ENCODE peak calls at places on chromosomes 1 and 21, in ten cellular contexts. Y, I, V, G, K, L, B, D, J and F are unnamed samples.

GRCh38 chr21:34602061-34602460 is 12.9 kb downstream of the RCAN1 start:
- DNase-seq in Y (no peak), I (no peak), V (no peak), G (no peak), K (no peak), L (no peak), B (no peak), D (no peak), J (no peak), F (no peak)

GRCh38 chr1:180611016-180611930 is 20.5 kb upstream of the XPR1 start:
- DNase-seq in Y (no peak), I (peak), V (no peak), G (no peak), K (peak), L (peak), B (no peak), D (no peak), J (no peak), F (no peak)

GRCh38 chr1:37513795-37514349 is 694 bp downstream of the MEAF6 start:
- DNase-seq in Y (peak), I (no peak), V (peak), G (peak), K (no peak), L (no peak), B (no peak), D (no peak), J (no peak), F (no peak)

GRCh38 chr1:208510192-208510952 is 266.2 kb upstream of the PLXNA2 start:
- DNase-seq in Y (no peak), I (peak), V (no peak), G (no peak), K (no peak), L (no peak), B (no peak), D (no peak), J (no peak), F (no peak)

GRCh38 chr1:239914827-239915231 is 176.9 kb upstream of the FMN2 start:
- DNase-seq in Y (no peak), I (peak), V (no peak), G (no peak), K (no peak), L (peak), B (no peak), D (no peak), J (no peak), F (no peak)

GRCh38 chr1:25257176-25257575 is 9.9 kb upstream of the RSRP1 start:
- DNase-seq in Y (no peak), I (no peak), V (no peak), G (no peak), K (no peak), L (peak), B (no peak), D (no peak), J (no peak), F (no peak)

GRCh38 chr1:57976218-57976617 is 552.4 kb upstream of the DAB1 start:
- DNase-seq in Y (no peak), I (no peak), V (no peak), G (no peak), K (no peak), L (no peak), B (no peak), D (no peak), J (no peak), F (no peak)

GRCh38 chr1:227945891-227946623 is 1.7 kb downstream of the WNT9A start:
- DNase-seq in Y (peak), I (peak), V (peak), G (no peak), K (peak), L (peak), B (peak), D (peak), J (no peak), F (peak)

GRCh38 chr1:109499661-109500536 is 6.0 kb downstream of the CYB561D1 start:
- DNase-seq in Y (peak), I (peak), V (peak), G (peak), K (peak), L (peak), B (no peak), D (no peak), J (no peak), F (no peak)

GRCh38 chr21:14321042-14321441 is 61.9 kb downstream of the HSPA13 start:
- DNase-seq in Y (no peak), I (no peak), V (no peak), G (no peak), K (no peak), L (peak), B (no peak), D (no peak), J (no peak), F (no peak)

GRCh38 chr21:43921979-43922945 is 57.2 kb downstream of the AGPAT3 start:
- DNase-seq in Y (no peak), I (no peak), V (no peak), G (peak), K (no peak), L (peak), B (no peak), D (no peak), J (no peak), F (no peak)

GRCh38 chr1:8437286-8437685 is 119.4 kb downstream of the SLC45A1 start:
- DNase-seq in Y (no peak), I (no peak), V (no peak), G (no peak), K (no peak), L (no peak), B (no peak), D (no peak), J (no peak), F (no peak)

GRCh38 chr1:151728151-151728711 is 6.9 kb downstream of the RIIAD1 start:
- DNase-seq in Y (no peak), I (peak), V (peak), G (no peak), K (no peak), L (peak), B (peak), D (peak), J (no peak), F (no peak)

GRCh38 chr21:21624674-21625073 is 626.5 kb downstream of the NCAM2 start:
- DNase-seq in Y (no peak), I (peak), V (no peak), G (no peak), K (no peak), L (peak), B (no peak), D (no peak), J (no peak), F (no peak)

GRCh38 chr1:112465122-112465521 is 43.6 kb upstream of the WNT2B start:
- DNase-seq in Y (no peak), I (peak), V (no peak), G (no peak), K (no peak), L (peak), B (no peak), D (no peak), J (no peak), F (no peak)

GRCh38 chr1:1621682-1622577 is 6.6 kb downstream of the MIB2 start:
- DNase-seq in Y (no peak), I (no peak), V (no peak), G (no peak), K (no peak), L (peak), B (peak), D (no peak), J (no peak), F (no peak)

GRCh38 chr1:221972262-221973235 is 230.7 kb upstream of the DUSP10 start:
- DNase-seq in Y (no peak), I (no peak), V (no peak), G (no peak), K (no peak), L (no peak), B (no peak), D (no peak), J (no peak), F (no peak)

GRCh38 chr1:109802136-109802900 is 38.6 kb upstream of the EPS8L3 start:
- DNase-seq in Y (peak), I (no peak), V (no peak), G (peak), K (peak), L (no peak), B (peak), D (no peak), J (no peak), F (peak)

DNA sequence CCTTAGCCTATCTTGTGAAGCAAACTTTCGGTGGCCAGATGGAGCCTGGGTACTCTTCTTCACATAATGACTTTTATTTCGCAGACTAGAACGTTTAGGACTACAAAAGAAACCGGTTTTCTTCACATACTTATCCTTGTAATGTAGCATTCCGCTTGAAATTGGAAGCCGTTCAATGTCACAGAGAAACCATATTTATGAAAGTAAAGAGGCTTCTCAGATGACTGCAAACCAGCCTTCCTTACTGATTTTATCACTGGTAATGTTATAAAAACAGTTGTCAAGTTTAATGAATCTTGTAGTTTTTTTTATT is 94.1 kb downstream of the PPIAL4G start:
- DNase-seq in Y (no peak), I (no peak), V (no peak), G (no peak), K (no peak), L (no peak), B (no peak), D (no peak), J (no peak), F (no peak)
- H3K4me3 ChIP-seq in Y (peak), I (no peak), V (no peak), G (peak), K (peak), L (peak), B (peak), D (peak), J (peak), F (peak)

GRCh38 chr1:226643167-226643566 is 94.6 kb downstream of the STUM start:
- DNase-seq in Y (no peak), I (peak), V (no peak), G (peak), K (no peak), L (peak), B (peak), D (peak), J (no peak), F (no peak)

GRCh38 chr1:226643701-226644540 is 95.2 kb downstream of the ITPKB start:
- DNase-seq in Y (no peak), I (no peak), V (no peak), G (peak), K (peak), L (no peak), B (peak), D (peak), J (no peak), F (no peak)

GRCh38 chr1:226641671-226642231 is 93.2 kb downstream of the STUM start:
- DNase-seq in Y (no peak), I (no peak), V (no peak), G (no peak), K (peak), L (no peak), B (peak), D (peak), J (no peak), F (no peak)

GRCh38 chr1:226640737-226641136 is 92.2 kb downstream of the STUM start:
- DNase-seq in Y (no peak), I (no peak), V (no peak), G (no peak), K (no peak), L (no peak), B (peak), D (peak), J (no peak), F (no peak)

DNA sequence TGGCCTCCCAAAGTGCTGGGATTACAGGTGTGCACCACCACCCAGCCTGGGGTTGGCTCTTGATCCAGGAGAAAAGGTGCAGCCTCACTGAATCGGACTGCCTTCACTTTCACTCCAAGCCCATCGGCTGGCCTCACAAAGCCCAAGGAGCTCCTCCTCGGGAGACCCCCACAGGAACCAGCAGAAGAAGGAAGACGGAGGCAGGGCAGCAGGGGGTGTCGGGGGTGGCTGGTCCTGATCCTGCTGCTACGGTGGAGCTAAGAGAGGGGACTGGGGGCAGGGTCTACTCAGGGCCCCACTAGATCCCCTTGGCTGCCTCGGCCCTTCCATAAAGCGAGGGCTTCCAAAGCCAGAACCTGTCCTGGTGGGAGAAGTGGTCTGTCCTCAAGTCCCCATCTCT is 93.9 kb downstream of the STUM start:
- DNase-seq in Y (no peak), I (no peak), V (no peak), G (no peak), K (peak), L (no peak), B (peak), D (peak), J (no peak), F (no peak)
- H3K27ac ChIP-seq in Y (peak), I (no peak), V (no peak), G (peak), K (no peak), L (no peak), B (no peak), D (peak), J (no peak), F (no peak)

GRCh38 chr1:202954057-202954745 is 3.9 kb downstream of the ADIPOR1 start:
- DNase-seq in Y (no peak), I (no peak), V (no peak), G (no peak), K (no peak), L (no peak), B (no peak), D (no peak), J (no peak), F (no peak)

GRCh38 chr1:202958544-202959275 is 598 bp upstream of the ADIPOR1 start:
- DNase-seq in Y (no peak), I (no peak), V (peak), G (peak), K (peak), L (no peak), B (no peak), D (no peak), J (no peak), F (no peak)

GRCh38 chr1:202961220-202961880 is 3.2 kb upstream of the ADIPOR1 start:
- DNase-seq in Y (no peak), I (no peak), V (no peak), G (no peak), K (no peak), L (no peak), B (no peak), D (no peak), J (no peak), F (no peak)

GRCh38 chr1:202959276-202959620 is 1.1 kb upstream of the ADIPOR1 start:
- DNase-seq in Y (no peak), I (peak), V (peak), G (no peak), K (peak), L (peak), B (no peak), D (no peak), J (no peak), F (no peak)

DNA sequence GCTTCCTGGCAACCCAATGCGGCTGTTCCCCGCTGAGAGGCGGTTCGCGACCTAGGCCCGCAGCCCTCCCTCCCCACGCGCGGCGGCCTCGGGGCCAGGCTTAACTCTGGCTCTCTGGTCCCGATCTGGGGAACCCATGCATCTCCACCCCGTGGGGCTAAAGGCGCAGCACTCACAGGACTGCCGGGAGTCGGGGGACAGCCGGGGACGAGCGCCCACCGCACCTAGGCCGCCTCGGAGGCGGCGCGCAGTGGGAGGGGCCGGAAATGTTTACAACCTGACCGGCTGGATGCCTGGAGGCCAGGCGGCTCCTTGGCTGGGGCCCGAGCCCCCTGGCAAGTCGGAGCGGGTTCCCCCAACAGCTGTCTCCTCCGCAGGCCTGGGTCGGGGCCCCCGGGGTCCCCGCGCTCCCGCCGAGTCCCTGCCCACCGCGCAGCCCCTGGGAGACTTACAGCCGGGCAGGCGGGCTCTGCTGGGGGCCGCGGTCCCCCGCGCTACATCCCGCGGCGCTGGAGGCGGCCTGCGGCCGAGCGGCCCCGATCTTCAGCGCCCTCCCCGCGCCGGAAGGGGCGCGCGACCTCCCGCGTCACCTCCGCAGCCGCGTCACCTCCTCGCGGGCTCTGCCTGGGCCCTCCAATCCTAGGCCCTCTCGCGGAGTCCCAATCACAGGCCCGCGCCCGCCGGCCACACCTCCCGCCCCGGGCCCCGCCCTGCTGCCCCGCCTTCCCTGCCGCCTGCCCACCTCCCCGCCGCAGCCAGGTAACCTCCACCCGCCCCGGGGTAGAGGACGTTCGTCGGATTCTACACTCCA is at the start of gene ADIPOR1:
- DNase-seq in Y (peak), I (peak), V (peak), G (peak), K (peak), L (peak), B (peak), D (peak), J (no peak), F (peak)
- TF ChIP-seq CTCF in Y (no peak), I (no peak), V (peak), G (no peak), K (no peak), L (peak), B (no peak), D (no peak), J (no peak), F (no peak)

GRCh38 chr1:66336641-66336991 is 197.3 kb upstream of the SGIP1 start:
- DNase-seq in Y (no peak), I (no peak), V (no peak), G (no peak), K (no peak), L (no peak), B (no peak), D (no peak), J (no peak), F (no peak)
- H3K4me3 ChIP-seq in Y (no peak), I (no peak), V (no peak), G (peak), K (no peak), L (no peak), B (no peak), D (no peak), J (no peak), F (peak)

DNA sequence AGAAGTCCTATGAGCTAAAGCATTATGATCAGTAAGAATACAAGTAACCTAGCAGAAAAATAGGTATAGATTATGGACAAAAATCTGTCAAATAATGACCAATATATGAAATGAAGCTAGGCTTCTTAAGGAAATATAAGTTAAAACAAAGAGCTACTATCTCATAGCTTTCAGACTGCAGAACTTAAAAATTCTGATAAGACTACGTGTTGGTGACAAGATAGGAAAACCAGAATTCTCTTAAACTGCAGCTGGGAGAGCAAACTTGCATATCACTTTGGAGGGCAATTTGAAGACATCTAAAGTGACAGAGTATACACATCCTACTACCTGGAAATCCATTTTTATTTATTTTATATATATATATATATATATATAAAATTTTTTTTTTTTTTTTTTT is 65.6 kb downstream of the LTN1 start:
- DNase-seq in Y (no peak), I (no peak), V (no peak), G (no peak), K (no peak), L (no peak), B (no peak), D (no peak), J (no peak), F (no peak)
- H3K27ac ChIP-seq in Y (no peak), I (no peak), V (no peak), G (no peak), K (no peak), L (no peak), B (no peak), D (no peak), J (no peak), F (no peak)

GRCh38 chr21:30269803-30270530 is 12.8 kb downstream of the KRTAP24-1 start:
- DNase-seq in Y (no peak), I (no peak), V (no peak), G (no peak), K (no peak), L (no peak), B (no peak), D (no peak), J (no peak), F (no peak)

GRCh38 chr21:30268608-30269197 is 14.0 kb downstream of the KRTAP24-1 start:
- DNase-seq in Y (no peak), I (no peak), V (no peak), G (no peak), K (no peak), L (no peak), B (no peak), D (no peak), J (no peak), F (no peak)
- TF ChIP-seq CTCF in Y (no peak), I (no peak), V (peak), G (no peak), K (no peak), L (no peak), B (peak), D (no peak), J (no peak), F (no peak)